ENCODE peak calls at places on chromosomes 12 and 14, in six cellular contexts. S, W, A, Q, I and Z are unnamed samples.

GRCh38 chr14:77763316-77763715 is 2.4 kb upstream of the SNW1 start:
- DNase-seq in A (no peak), W (no peak), Q (no peak), I (no peak), S (no peak), Z (no peak)

GRCh38 chr12:118850244-118850825 is 131.0 kb upstream of the SRRM4 start:
- DNase-seq in S (peak), I (no peak), Q (peak), W (peak), A (no peak), Z (no peak)

GRCh38 chr14:64878775-64879634 is 702 bp downstream of the SPTB start:
- DNase-seq in S (no peak), A (peak), I (no peak), W (peak), Q (peak), Z (no peak)

GRCh38 chr12:75661927-75662326 is 150.5 kb upstream of the KRR1 start:
- DNase-seq in A (no peak), S (no peak), I (no peak), Q (no peak), W (no peak), Z (no peak)

GRCh38 chr14:72907886-72908285 is 14.0 kb upstream of the DPF3 start:
- DNase-seq in S (no peak), I (no peak), W (no peak), Q (no peak), A (no peak), Z (no peak)

GRCh38 chr14:61470261-61470953 is 149.0 kb downstream of the PRKCH start:
- DNase-seq in I (no peak), S (no peak), W (peak), Q (peak), A (no peak), Z (peak)

GRCh38 chr14:53109028-53109687 is 44.0 kb downstream of the DDHD1 start:
- DNase-seq in A (no peak), W (no peak), I (no peak), S (no peak), Q (no peak), Z (no peak)

GRCh38 chr12:14317362-14318146 is 47.9 kb upstream of the ATF7IP start:
- DNase-seq in I (no peak), W (no peak), S (no peak), Q (no peak), A (no peak), Z (no peak)

GRCh38 chr14:21086908-21087293 is 11.6 kb downstream of the ZNF219 start:
- DNase-seq in I (no peak), Q (no peak), S (no peak), A (no peak), W (no peak), Z (no peak)

GRCh38 chr14:21088687-21089086 is 9.8 kb downstream of the ZNF219 start:
- DNase-seq in W (no peak), Q (no peak), I (no peak), S (no peak), A (no peak), Z (no peak)

GRCh38 chr14:21089271-21089670 is 9.2 kb downstream of the ZNF219 start:
- DNase-seq in W (no peak), I (no peak), A (no peak), S (no peak), Q (no peak), Z (no peak)

GRCh38 chr14:21084988-21085853 is 13.2 kb downstream of the ZNF219 start:
- DNase-seq in Q (no peak), W (no peak), I (peak), A (no peak), S (no peak), Z (peak)

DNA sequence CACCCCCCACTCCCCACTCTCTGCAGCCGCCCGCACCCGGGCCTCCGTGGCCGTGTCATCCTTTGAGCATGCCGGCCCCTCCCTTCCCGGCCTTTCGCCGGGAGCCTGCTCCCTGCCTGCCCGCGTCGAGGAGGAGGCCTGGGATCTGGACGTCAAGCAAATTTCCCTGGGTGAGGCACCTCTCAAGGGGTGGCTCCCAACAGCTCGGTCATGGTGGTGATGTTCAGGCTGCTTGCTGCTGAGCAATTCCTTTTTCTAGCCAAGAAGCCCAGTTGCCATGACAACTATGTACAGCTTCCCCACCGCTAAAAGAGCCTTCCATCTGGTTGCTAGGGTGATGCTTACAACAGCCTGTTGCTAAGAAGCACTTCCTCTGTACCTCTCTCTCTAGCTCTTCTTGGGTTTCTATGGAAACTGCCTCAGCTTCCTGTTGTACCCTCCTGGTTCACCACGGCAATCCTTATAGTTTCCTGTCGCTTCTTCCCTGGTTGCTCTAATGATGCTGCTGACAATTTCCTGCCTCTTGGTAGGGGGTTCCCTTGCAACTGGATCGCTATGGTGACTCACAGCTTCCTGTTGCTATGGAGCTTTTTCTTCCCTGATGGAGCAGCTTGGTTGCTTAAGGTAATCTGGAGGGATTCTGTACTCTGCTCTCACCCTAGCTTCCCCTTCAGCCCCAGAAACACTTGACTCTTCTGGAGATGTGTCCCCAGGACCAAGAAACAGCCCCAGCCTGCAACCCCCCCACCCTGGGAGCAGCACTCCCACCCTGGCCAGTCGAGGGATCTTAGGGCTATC is 11.0 kb downstream of the ZNF219 start:
- DNase-seq in S (no peak), A (no peak), W (peak), I (peak), Q (no peak), Z (no peak)
- TF ChIP-seq POLR2A in S (no peak), A (no peak), W (no peak), I (peak), Q (no peak), Z (no peak)

GRCh38 chr14:102901633-102902032 is 20.8 kb upstream of the AMN start:
- DNase-seq in W (no peak), S (no peak), I (peak), Q (no peak), A (no peak), Z (no peak)
- TF ChIP-seq POLR2A in W (no peak), S (no peak), I (no peak), Q (no peak), A (no peak), Z (no peak)

GRCh38 chr12:56637621-56638020 is 7.5 kb upstream of the BAZ2A start:
- DNase-seq in S (no peak), I (no peak), A (no peak), W (no peak), Q (no peak), Z (no peak)

GRCh38 chr12:56636675-56637540 is 6.8 kb upstream of the BAZ2A start:
- DNase-seq in A (peak), W (peak), Q (peak), I (peak), S (peak), Z (peak)

GRCh38 chr12:56635539-56636117 is 5.5 kb upstream of the BAZ2A start:
- DNase-seq in W (peak), Q (no peak), A (no peak), S (no peak), I (peak), Z (no peak)

GRCh38 chr12:56634837-56635538 is 4.9 kb upstream of the BAZ2A start:
- DNase-seq in S (peak), W (peak), A (peak), Q (peak), I (peak), Z (no peak)

DNA sequence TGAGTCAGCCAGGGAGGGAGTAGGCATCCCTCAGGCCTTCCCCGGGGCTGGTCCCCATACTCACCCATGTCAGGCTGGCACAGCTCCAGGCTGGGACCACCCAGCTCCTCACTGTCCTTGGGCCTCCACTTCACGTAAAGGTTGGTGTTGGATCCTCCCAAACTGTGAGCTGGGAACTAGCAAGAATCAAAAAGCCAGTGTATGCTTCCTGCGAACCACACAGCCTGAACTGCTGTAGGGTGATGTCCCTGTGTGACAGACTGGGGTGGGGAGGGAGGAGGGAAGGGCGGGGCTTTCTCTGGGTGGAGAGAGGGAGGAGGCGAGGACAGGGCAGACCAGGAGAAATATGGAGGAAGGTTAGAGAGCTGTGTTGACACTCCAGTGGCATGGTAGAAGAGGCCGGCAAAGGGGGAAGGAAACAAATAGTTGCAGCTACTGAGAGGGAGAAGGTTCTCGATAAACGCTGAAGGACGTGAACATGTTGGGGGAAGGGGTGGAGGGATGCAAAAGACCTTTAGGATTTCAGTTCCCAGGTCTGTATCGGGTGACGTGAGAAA is 6.1 kb upstream of the BAZ2A start:
- DNase-seq in Q (peak), I (peak), S (peak), W (peak), A (peak), Z (no peak)
- TF ChIP-seq POLR2A in Q (peak), I (no peak), S (no peak), W (peak), A (peak), Z (peak)

GRCh38 chr12:7091171-7091570 is 1.1 kb downstream of the C1R start:
- DNase-seq in W (no peak), S (no peak), Q (no peak), A (no peak), I (no peak), Z (no peak)

GRCh38 chr12:7092986-7093460 is 778 bp upstream of the C1R start:
- DNase-seq in W (no peak), I (no peak), Q (no peak), A (no peak), S (no peak), Z (no peak)

GRCh38 chr12:7093486-7093885 is 1.2 kb upstream of the C1R start:
- DNase-seq in S (no peak), I (no peak), Q (no peak), W (no peak), A (no peak), Z (no peak)

GRCh38 chr12:7091660-7092228 is 501 bp downstream of the C1R start:
- DNase-seq in A (no peak), Q (no peak), W (no peak), I (no peak), S (no peak), Z (no peak)

DNA sequence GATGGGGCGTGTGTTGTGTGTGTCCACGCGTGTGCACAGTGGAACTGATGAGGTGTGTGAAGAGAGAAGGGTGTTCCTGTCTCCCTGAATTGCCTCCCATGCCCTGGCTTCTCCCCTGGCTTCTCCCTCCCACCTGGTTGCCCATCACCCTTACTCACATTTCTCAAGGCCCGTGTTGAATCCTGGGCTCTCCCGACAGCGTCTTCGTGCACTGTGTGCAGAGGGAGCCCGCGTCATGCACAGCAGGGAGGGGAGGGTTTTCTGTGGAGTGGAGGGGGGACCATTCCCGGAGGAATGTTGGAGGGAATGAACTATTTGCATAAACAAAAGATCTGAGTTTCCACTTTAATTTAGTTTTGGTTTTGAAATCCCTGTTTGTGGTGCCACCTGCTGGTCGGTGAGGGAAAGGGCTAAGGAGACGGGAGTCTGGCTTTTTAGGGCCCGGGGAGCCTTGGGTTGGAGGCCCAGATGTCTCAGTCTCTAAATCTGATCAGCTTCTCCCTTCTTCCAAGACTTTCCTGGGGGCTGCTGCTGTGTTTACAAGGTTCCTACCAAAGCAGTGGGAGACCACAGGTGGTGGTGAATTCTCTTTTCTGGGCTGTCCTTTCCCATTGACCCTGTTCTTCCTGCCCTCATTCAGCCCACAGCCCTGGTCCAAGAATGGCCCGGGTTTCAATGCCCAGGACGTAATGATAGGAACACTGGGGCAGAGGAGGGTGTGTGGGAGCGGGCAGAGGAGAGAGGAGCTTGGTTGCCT is at the start of gene C1R:
- DNase-seq in I (peak), S (no peak), Q (peak), W (peak), A (peak), Z (no peak)
- TF ChIP-seq POLR2A in I (no peak), S (no peak), Q (no peak), W (no peak), A (peak), Z (peak)

DNA sequence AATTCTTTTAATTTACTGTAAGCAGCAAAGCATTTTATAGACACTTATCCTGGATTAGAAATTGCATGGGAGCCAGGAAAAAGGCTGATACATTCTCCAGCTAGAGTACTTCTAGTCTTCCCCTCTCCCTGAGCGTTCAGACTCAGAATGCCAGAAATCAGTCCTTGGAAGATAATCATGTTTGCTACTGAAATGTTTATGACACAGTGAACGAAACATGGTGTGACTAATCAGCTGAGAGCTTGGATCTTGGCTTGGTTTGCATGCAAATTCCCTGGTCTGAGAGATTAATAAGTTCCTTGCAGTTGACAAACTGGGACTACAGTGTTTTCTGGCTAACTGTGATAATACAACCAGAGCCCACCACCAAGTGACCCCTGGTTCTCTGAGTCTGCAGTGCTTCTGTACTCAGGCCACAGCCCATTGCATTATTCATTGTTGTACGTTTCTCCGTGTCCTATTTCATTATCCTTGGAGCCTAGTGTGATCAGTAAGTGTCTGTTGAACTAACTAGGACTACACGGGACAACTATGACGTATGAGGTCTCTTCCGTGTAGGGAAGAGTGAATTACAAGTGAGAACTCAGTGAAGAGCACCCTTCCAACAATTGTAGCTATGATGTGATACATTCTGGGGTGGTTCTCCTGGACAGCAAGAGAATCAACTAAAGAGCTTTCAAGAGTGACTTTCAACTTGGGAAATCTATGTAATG is 34.6 kb upstream of the EVL start:
- DNase-seq in Q (no peak), W (peak), I (no peak), S (no peak), A (no peak), Z (no peak)
- TF ChIP-seq POLR2A in Q (no peak), W (no peak), I (no peak), S (no peak), A (no peak), Z (no peak)

GRCh38 chr14:105290598-105291356 is 10.0 kb downstream of the BRF1 start:
- DNase-seq in I (no peak), S (no peak), Q (no peak), A (no peak), W (no peak), Z (no peak)

GRCh38 chr14:105299654-105300541 is 903 bp downstream of the BRF1 start:
- DNase-seq in Q (no peak), I (no peak), A (no peak), W (no peak), S (no peak), Z (no peak)

GRCh38 chr14:105292810-105293711 is 7.7 kb downstream of the BRF1 start:
- DNase-seq in I (no peak), W (no peak), S (no peak), Q (no peak), A (no peak), Z (no peak)

GRCh38 chr14:105294142-105294597 is 6.6 kb downstream of the BRF1 start:
- DNase-seq in I (peak), A (no peak), W (no peak), Q (no peak), S (no peak), Z (no peak)
- TF ChIP-seq POLR2A in I (no peak), A (no peak), W (no peak), Q (no peak), S (no peak), Z (no peak)

GRCh38 chr12:100573499-100574261 is at the start of gene GAS2L3:
- DNase-seq in Q (peak), A (peak), S (peak), I (peak), W (peak), Z (no peak)
- TF ChIP-seq POLR2A in Q (no peak), A (peak), S (peak), I (no peak), W (peak), Z (peak)

GRCh38 chr14:23641915-23642588 is 5.9 kb downstream of the DHRS2 start:
- DNase-seq in S (no peak), A (no peak), I (no peak), W (no peak), Q (no peak), Z (no peak)
- TF ChIP-seq POLR2A in S (no peak), A (no peak), I (no peak), W (no peak), Q (no peak), Z (no peak)

DNA sequence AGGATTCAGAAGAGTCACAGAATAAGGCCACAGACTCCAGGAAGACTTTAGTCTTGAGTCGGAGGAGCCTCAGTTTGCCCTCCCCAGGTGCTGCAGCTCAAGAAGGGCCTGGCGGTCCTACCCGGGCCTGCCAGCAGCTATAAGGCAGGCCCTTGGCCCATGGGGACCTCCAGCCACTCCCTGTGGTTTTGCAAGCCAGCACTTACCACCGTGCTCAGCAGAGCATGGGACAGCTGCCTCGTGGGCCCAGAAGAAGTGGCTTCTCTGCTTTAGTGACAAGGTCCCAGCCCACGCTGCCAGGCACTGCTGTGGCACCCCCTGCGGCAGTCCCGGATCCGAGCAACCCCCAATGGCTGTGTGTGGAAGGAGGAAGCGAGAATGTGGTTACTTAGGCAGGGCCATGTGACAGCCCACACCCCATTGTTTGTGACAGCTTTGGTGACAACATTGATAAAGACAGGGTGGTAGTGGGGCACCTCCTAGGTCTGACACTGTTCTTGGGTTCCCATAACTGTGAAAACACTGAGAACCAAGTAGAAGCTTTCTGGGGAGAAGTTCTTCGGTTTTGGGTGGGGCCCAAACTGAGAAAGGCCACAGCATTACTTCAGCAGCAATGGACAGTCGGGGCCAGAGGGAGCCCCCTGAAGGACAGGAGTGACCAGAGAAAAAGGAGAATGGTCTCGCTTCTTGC is at the start of gene SELPLG:
- DNase-seq in W (no peak), A (no peak), S (no peak), Q (peak), I (peak), Z (peak)
- TF ChIP-seq POLR2A in W (no peak), A (no peak), S (no peak), Q (no peak), I (peak), Z (no peak)

GRCh38 chr14:24135834-24136683 is at the start of gene PSME1:
- DNase-seq in Q (peak), W (peak), I (peak), A (peak), S (peak), Z (no peak)
- TF ChIP-seq POLR2A in Q (peak), W (peak), I (peak), A (no peak), S (peak), Z (peak)